ENCODE peak calls at places on chromosomes 6 and 20, in four cellular contexts. D is AG04450, E is fibroblast of lung, T is adrenal gland. N is an unnamed sample.
A peak's percentile ranks its signal among the peaks of the same experiment; 100 is the strongest.

GRCh38 chr6:144266091-144266649 is 19.0 kb upstream of the UTRN start:
- DNase-seq in D (peak; percentile 44), E (peak; percentile 88), T (peak; percentile 37), N (peak; percentile 84)

GRCh38 chr6:133447924-133448323 is 206.8 kb downstream of the EYA4 start:
- DNase-seq in D (peak; percentile 4), E (peak; percentile 74), T (no peak), N (no peak)

GRCh38 chr20:2805682-2806350 is 5.4 kb upstream of the CPXM1 start:
- DNase-seq in D (no peak), E (no peak), T (no peak), N (no peak)

GRCh38 chr6:44452725-44453124 is 65.2 kb downstream of the CDC5L start:
- DNase-seq in D (peak; percentile 38), E (peak; percentile 48), T (no peak), N (no peak)

GRCh38 chr6:33577106-33577535 is 3.0 kb downstream of the BAK1 start:
- DNase-seq in D (no peak), E (no peak), T (peak; percentile 96), N (no peak)

GRCh38 chr6:34154668-34155447 is 9.0 kb upstream of the GRM4 start:
- DNase-seq in D (no peak), E (peak; percentile 32), T (peak; percentile 46), N (peak; percentile 53)

GRCh38 chr6:16921399-16922110 is 160.3 kb upstream of the ATXN1 start:
- DNase-seq in D (peak; percentile 72), E (peak; percentile 69), T (no peak), N (no peak)

GRCh38 chr6:89970072-89970471 is 75.8 kb downstream of the GJA10 start:
- DNase-seq in D (no peak), E (no peak), T (no peak), N (no peak)

GRCh38 chr6:28981833-28982475 is 23.2 kb downstream of the ZNF311 start:
- DNase-seq in D (peak; percentile 77), E (peak; percentile 95), T (peak; percentile 91), N (peak; percentile 80)

GRCh38 chr20:50366270-50367103 is 143.7 kb upstream of the PTPN1 start:
- DNase-seq in D (peak; percentile 42), E (peak; percentile 95), T (peak; percentile 84), N (peak; percentile 85)

GRCh38 chr6:75524322-75524972 is 30.8 kb upstream of the FILIP1 start:
- DNase-seq in D (peak; percentile 93), E (peak; percentile 91), T (no peak), N (no peak)

GRCh38 chr6:4401408-4402367 is 266.3 kb upstream of the ECI2 start:
- DNase-seq in D (no peak), E (peak; percentile 66), T (peak; percentile 36), N (no peak)

GRCh38 chr6:85676086-85676729 is 33.5 kb upstream of the SYNCRIP start:
- DNase-seq in D (no peak), E (peak; percentile 50), T (no peak), N (no peak)

GRCh38 chr6:47700051-47700450 is 1.7 kb downstream of the ADGRF4 start:
- DNase-seq in D (no peak), E (peak; percentile 11), T (no peak), N (no peak)

GRCh38 chr6:11535801-11536230 is 1.7 kb upstream of the TMEM170B start:
- DNase-seq in D (no peak), E (peak; percentile 39), T (peak; percentile 58), N (peak; percentile 18)

GRCh38 chr6:16481680-16482079 is 243.3 kb downstream of the GMPR start:
- DNase-seq in D (no peak), E (no peak), T (no peak), N (no peak)

GRCh38 chr6:23905301-23905700 is 220.7 kb upstream of the NRSN1 start:
- DNase-seq in D (no peak), E (no peak), T (no peak), N (no peak)
- TF ChIP-seq CTCF in D (no peak), E (no peak), T (no peak), N (no peak)

GRCh38 chr6:121858976-121859375 is 423.5 kb downstream of the GJA1 start:
- DNase-seq in D (no peak), E (no peak), T (no peak), N (no peak)

GRCh38 chr6:121851056-121851455 is 415.6 kb downstream of the GJA1 start:
- DNase-seq in D (no peak), E (no peak), T (no peak), N (peak; percentile 59)

GRCh38 chr6:121857551-121857950 is 422.1 kb downstream of the GJA1 start:
- DNase-seq in D (no peak), E (no peak), T (no peak), N (no peak)

GRCh38 chr6:121858310-121858709 is 422.9 kb downstream of the GJA1 start:
- DNase-seq in D (no peak), E (no peak), T (no peak), N (no peak)

DNA sequence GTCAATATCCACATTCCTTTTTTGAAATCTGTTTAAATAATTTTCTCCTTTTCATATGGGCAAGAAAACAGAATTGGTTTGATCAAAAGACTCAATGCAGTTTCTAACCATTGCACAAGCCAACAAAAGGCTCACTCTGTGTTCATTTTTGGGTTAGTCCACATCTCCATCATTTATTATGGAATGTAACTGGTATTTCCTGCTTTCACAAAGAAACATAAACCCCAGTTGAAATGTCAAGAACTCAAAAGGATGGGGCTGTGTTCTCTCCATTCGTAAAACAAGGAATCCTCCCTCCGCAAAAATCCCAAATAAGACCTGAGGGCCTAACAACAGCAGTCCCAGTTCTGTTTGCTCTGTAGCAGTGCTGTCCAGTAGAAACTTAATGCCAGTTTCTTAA is 420.9 kb downstream of the GJA1 start:
- DNase-seq in D (no peak), E (peak; percentile 37), T (no peak), N (no peak)
- H3K27ac ChIP-seq in D (no peak overlapping the region), E (no peak overlapping the region), T (no peak overlapping the region), N (no peak overlapping the region)

DNA sequence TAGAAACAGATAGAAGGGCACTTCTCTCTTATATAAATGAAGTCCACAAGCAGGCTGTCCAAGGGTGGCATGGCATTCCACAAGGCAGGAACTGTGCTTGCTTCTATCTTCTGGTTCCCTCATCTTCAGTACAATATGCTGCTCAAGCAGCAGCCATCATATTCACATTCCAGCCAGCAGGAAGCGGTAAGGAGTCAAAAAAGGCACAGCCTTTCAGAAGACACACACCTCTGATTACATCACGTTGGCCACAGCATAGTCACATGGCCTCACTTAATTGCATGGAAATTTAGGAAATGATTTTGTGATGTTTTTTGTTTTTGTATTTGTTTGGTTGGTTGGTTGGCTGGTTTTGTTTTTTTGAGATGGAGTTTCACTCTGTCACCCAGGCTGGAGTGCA is 19.0 kb downstream of the REM1 start:
- DNase-seq in D (no peak), E (peak; percentile 31), T (peak; percentile 47), N (no peak)
- TF ChIP-seq CTCF in D (peak; percentile 62), E (peak; percentile 48), T (no peak), N (no peak)

GRCh38 chr20:37378420-37378784 is 32.5 kb downstream of the SRC start:
- DNase-seq in D (no peak), E (no peak), T (no peak), N (no peak)
- H3K27ac ChIP-seq in D (peak overlapping the region; percentile 65), E (no peak overlapping the region), T (peak overlapping the region; percentile 87), N (no peak overlapping the region)

GRCh38 chr6:15363523-15364400 is 117.9 kb downstream of the JARID2 start:
- DNase-seq in D (no peak), E (no peak), T (no peak), N (no peak)
- TF ChIP-seq CTCF in D (no peak), E (no peak), T (no peak), N (no peak)

GRCh38 chr20:290081-290831 is at the start of gene C20orf96:
- DNase-seq in D (peak; percentile 78), E (peak; percentile 97), T (peak; percentile 95), N (peak; percentile 93)

GRCh38 chr20:289693-290080 is 863 bp downstream of the C20orf96 start:
- DNase-seq in D (no peak), E (no peak), T (no peak), N (no peak)

GRCh38 chr20:286508-286907 is 4.0 kb downstream of the C20orf96 start:
- DNase-seq in D (no peak), E (no peak), T (no peak), N (no peak)

GRCh38 chr20:294602-295001 is 2.8 kb upstream of the ZCCHC3 start:
- DNase-seq in D (no peak), E (no peak), T (no peak), N (no peak)

DNA sequence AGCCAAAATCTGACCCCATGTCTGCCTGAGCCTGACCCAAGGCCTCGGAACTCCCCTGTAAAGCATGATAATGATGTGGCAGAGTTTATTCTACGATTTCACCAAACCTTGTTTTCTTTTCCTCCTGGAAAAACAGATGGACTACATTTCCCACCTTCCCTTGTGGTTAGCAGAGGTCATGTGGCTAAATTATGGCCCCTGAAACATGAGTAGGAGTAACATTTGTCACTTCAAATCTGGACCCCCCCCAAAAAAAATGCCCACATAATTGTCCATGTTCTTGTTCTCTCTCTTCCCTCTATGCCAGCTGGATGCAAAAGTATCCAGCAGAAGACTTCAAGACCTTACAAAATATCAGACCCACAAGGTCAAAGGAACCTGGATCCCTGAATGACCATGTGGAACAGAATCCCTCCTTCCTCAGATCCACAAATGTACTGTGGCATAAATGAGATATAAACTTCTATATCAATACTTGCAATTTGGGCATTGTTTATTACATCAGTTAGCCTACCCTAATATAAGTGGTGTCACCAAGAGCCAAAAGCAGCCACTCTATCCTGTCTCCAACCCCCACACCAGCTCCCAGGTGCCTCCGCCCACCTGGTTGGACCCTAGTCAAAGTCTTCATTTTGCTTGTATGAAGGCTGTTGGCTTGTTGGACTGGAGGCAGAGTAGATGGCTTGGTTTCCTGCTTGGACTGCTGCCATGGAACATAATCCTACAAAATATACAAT is 1.4 kb downstream of the C20orf96 start:
- DNase-seq in D (no peak), E (no peak), T (no peak), N (no peak)
- H3K27ac ChIP-seq in D (no peak overlapping the region), E (no peak overlapping the region), T (no peak overlapping the region), N (no peak overlapping the region)

GRCh38 chr6:127463056-127463455 is 3.9 kb upstream of the KIAA0408 start:
- DNase-seq in D (no peak), E (peak; percentile 23), T (no peak), N (no peak)

GRCh38 chr6:127464881-127465459 is 5.8 kb upstream of the KIAA0408 start:
- DNase-seq in D (no peak), E (peak; percentile 79), T (peak; percentile 84), N (peak; percentile 68)

GRCh38 chr6:127460465-127460864 is 1.3 kb upstream of the KIAA0408 start:
- DNase-seq in D (no peak), E (no peak), T (no peak), N (no peak)

GRCh38 chr6:127464161-127464880 is 5.1 kb upstream of the KIAA0408 start:
- DNase-seq in D (peak; percentile 55), E (peak; percentile 83), T (no peak), N (no peak)

GRCh38 chr6:127462391-127462790 is 3.2 kb upstream of the KIAA0408 start:
- DNase-seq in D (no peak), E (no peak), T (no peak), N (no peak)
- TF ChIP-seq CTCF in D (no peak), E (no peak), T (no peak), N (no peak)

GRCh38 chr6:158649289-158650143 is at the start of gene SYTL3:
- DNase-seq in D (no peak), E (peak; percentile 47), T (peak; percentile 49), N (peak; percentile 91)
- H3K27ac ChIP-seq in D (peak within 1 kb of the TSS; percentile 89), E (peak within 1 kb of the TSS; percentile 97), T (peak within 1 kb of the TSS; percentile 20), N (no peak within 1 kb of the TSS)

N was measured in thyroid gland.